ENCODE peak calls at places on chromosomes 3 and 15, in four cellular contexts. O is heart right ventricle; U is stimulated activated CD4-positive, alpha-beta T cell treated with anti-CD3 and anti-CD28 coated beads, Interleukin-15, amount 100 ng/mL, for 1 hour; E is COR-L47. B is an unnamed sample.

GRCh38 chr3:196519738-196520122 is 4.6 kb upstream of the SMCO1 start:
- DNase-seq in O (no peak), U (no peak), E (no peak), B (no peak)

GRCh38 chr15:91225728-91226127 is 125.7 kb downstream of the SV2B start:
- DNase-seq in O (peak), U (no peak), E (no peak), B (no peak)

GRCh38 chr3:10344147-10344943 is 23.4 kb upstream of the SEC13 start:
- DNase-seq in O (peak), U (peak), E (no peak), B (peak)

GRCh38 chr15:81407679-81408078 is 33.7 kb upstream of the TMC3 start:
- DNase-seq in O (peak), U (no peak), E (no peak), B (no peak)

GRCh38 chr15:73941044-73941443 is 14.8 kb downstream of the LOXL1 start:
- DNase-seq in O (no peak), U (no peak), E (no peak), B (no peak)

GRCh38 chr3:185770071-185770470 is 54.8 kb downstream of the IGF2BP2 start:
- DNase-seq in O (no peak), U (no peak), E (no peak), B (no peak)

GRCh38 chr3:53255775-53256703 is at the start of gene TKT:
- DNase-seq in O (peak), U (peak), E (peak), B (peak)

GRCh38 chr3:148992027-148992634 is 791 bp downstream of the GYG1 start:
- DNase-seq in O (peak), U (no peak), E (peak), B (peak)

GRCh38 chr3:10926831-10927521 is 65.6 kb upstream of the SLC6A1 start:
- DNase-seq in O (no peak), U (no peak), E (no peak), B (no peak)

GRCh38 chr3:138950006-138950644 is 3.1 kb downstream of the FOXL2NB start:
- DNase-seq in O (peak), U (no peak), E (no peak), B (peak)

GRCh38 chr3:187777331-187778046 is 32.2 kb upstream of the BCL6 start:
- DNase-seq in O (no peak), U (no peak), E (no peak), B (no peak)

GRCh38 chr15:45166792-45167630 is 20.8 kb downstream of the SHF start:
- DNase-seq in O (peak), U (peak), E (peak), B (peak)

GRCh38 chr3:125140817-125141595 is 71.5 kb downstream of the SLC12A8 start:
- DNase-seq in O (no peak), U (no peak), E (no peak), B (no peak)

GRCh38 chr15:89293012-89293411 is 41.6 kb downstream of the POLG start:
- DNase-seq in O (no peak), U (no peak), E (no peak), B (no peak)

GRCh38 chr3:73037369-73037699 is 24.1 kb upstream of the EBLN2 start:
- DNase-seq in O (no peak), U (no peak), E (no peak), B (no peak)

GRCh38 chr3:28576590-28577220 is 228.1 kb upstream of the AZI2 start:
- DNase-seq in O (no peak), U (no peak), E (no peak), B (peak)

GRCh38 chr3:143331336-143331735 is 211.8 kb downstream of the CHST2 start:
- DNase-seq in O (no peak), U (no peak), E (no peak), B (no peak)

GRCh38 chr3:25690768-25691548 is 26.3 kb upstream of the TOP2B start:
- DNase-seq in O (no peak), U (no peak), E (no peak), B (no peak)

GRCh38 chr3:109050591-109051167 is 67.3 kb downstream of the MORC1 start:
- DNase-seq in O (no peak), U (no peak), E (peak), B (peak)

GRCh38 chr3:52194541-52195296 is 3.2 kb upstream of the ALAS1 start:
- DNase-seq in O (peak), U (no peak), E (no peak), B (no peak)

GRCh38 chr3:31079691-31080090 is 185.2 kb upstream of the GADL1 start:
- DNase-seq in O (no peak), U (no peak), E (no peak), B (no peak)

GRCh38 chr3:95971573-95971972 is 842.8 kb upstream of the EPHA6 start:
- DNase-seq in O (no peak), U (no peak), E (no peak), B (no peak)

GRCh38 chr3:55467099-55467498 is 20.0 kb downstream of the WNT5A start:
- DNase-seq in O (no peak), U (no peak), E (no peak), B (no peak)

GRCh38 chr15:96409231-96410138 is 79.0 kb downstream of the NR2F2 start:
- DNase-seq in O (no peak), U (no peak), E (no peak), B (no peak)

GRCh38 chr3:37935756-37936666 is 54.6 kb upstream of the VILL start:
- DNase-seq in O (no peak), U (no peak), E (no peak), B (no peak)

GRCh38 chr15:44811347-44811746 is 75.0 kb downstream of the TRIM69 start:
- DNase-seq in O (no peak), U (no peak), E (peak), B (peak)

GRCh38 chr15:74769463-74770025 is 12.3 kb upstream of the CSK start:
- DNase-seq in O (no peak), U (no peak), E (no peak), B (no peak)

GRCh38 chr3:189157232-189158007 is 14.4 kb upstream of the TPRG1 start:
- DNase-seq in O (no peak), U (no peak), E (no peak), B (no peak)

GRCh38 chr3:39937874-39938273 is 128.5 kb downstream of the MYRIP start:
- DNase-seq in O (no peak), U (no peak), E (no peak), B (no peak)

GRCh38 chr3:36524560-36524959 is 144.3 kb downstream of the STAC start:
- DNase-seq in O (no peak), U (no peak), E (no peak), B (no peak)

GRCh38 chr3:102180291-102180931 is 254.4 kb upstream of the ZPLD1 start:
- DNase-seq in O (no peak), U (no peak), E (no peak), B (no peak)

GRCh38 chr3:195119461-195120198 is 151.3 kb downstream of the XXYLT1 start:
- DNase-seq in O (no peak), U (no peak), E (no peak), B (no peak)

GRCh38 chr3:99881121-99881524 is 63.5 kb downstream of the CMSS1 start:
- DNase-seq in O (no peak), U (no peak), E (no peak), B (no peak)

B was measured in NCI-H1105 treated with DMSO at 0.1 percent for 48 hours.